ENCODE peak calls at places on chromosomes 5 and 9, in seven cellular contexts. R, F, C, I, Y, Z and H are unnamed samples.

GRCh38 chr9:77218612-77219011 is 41.3 kb downstream of the VPS13A start:
- DNase-seq in R (no peak), F (no peak), C (no peak), I (no peak), Y (no peak), Z (no peak), H (no peak)

GRCh38 chr5:107869459-107870115 is 198.8 kb upstream of the EFNA5 start:
- DNase-seq in R (no peak), F (no peak), C (no peak), I (no peak), Y (no peak), Z (no peak), H (no peak)

GRCh38 chr5:158840193-158840592 is 259.5 kb downstream of the EBF1 start:
- DNase-seq in R (no peak), F (no peak), C (no peak), I (no peak), Y (no peak), Z (no peak), H (no peak)

GRCh38 chr5:137374110-137374853 is 124.8 kb downstream of the SPOCK1 start:
- DNase-seq in R (no peak), F (peak), C (no peak), I (no peak), Y (no peak), Z (no peak), H (no peak)

GRCh38 chr9:136081826-136082495 is 13.1 kb downstream of the NACC2 start:
- DNase-seq in R (no peak), F (peak), C (no peak), I (no peak), Y (no peak), Z (no peak), H (no peak)

GRCh38 chr5:179261301-179262125 is 83.7 kb downstream of the ADAMTS2 start:
- DNase-seq in R (no peak), F (peak), C (peak), I (peak), Y (no peak), Z (peak), H (no peak)

GRCh38 chr5:149549461-149550266 is 1.6 kb downstream of the CSNK1A1 start:
- DNase-seq in R (peak), F (peak), C (peak), I (peak), Y (peak), Z (no peak), H (peak)

GRCh38 chr5:135488727-135489465 is 36.7 kb upstream of the TIFAB start:
- DNase-seq in R (no peak), F (peak), C (peak), I (peak), Y (no peak), Z (peak), H (no peak)

GRCh38 chr9:93387791-93388190 is 63.7 kb upstream of the FAM120A start:
- DNase-seq in R (no peak), F (no peak), C (no peak), I (no peak), Y (no peak), Z (no peak), H (no peak)

GRCh38 chr5:158976035-158976434 is 123.7 kb downstream of the EBF1 start:
- DNase-seq in R (no peak), F (no peak), C (no peak), I (no peak), Y (no peak), Z (no peak), H (no peak)

GRCh38 chr5:167898361-167899042 is 392.9 kb upstream of the WWC1 start:
- DNase-seq in R (no peak), F (no peak), C (no peak), I (no peak), Y (no peak), Z (no peak), H (no peak)

GRCh38 chr5:113546711-113547159 is 33.2 kb downstream of the YTHDC2 start:
- DNase-seq in R (no peak), F (no peak), C (no peak), I (no peak), Y (no peak), Z (no peak), H (no peak)

GRCh38 chr5:170080786-170081445 is 24.8 kb upstream of the FOXI1 start:
- DNase-seq in R (no peak), F (no peak), C (no peak), I (no peak), Y (no peak), Z (no peak), H (no peak)

GRCh38 chr5:24644757-24645156 is at the start of gene CDH10:
- DNase-seq in R (no peak), F (no peak), C (no peak), I (no peak), Y (no peak), Z (peak), H (no peak)

GRCh38 chr9:124098141-124098905 is 86.8 kb downstream of the LHX2 start:
- DNase-seq in R (no peak), F (no peak), C (no peak), I (no peak), Y (no peak), Z (no peak), H (no peak)

GRCh38 chr5:83711982-83712601 is 8.6 kb downstream of the HAPLN1 start:
- DNase-seq in R (no peak), F (peak), C (peak), I (peak), Y (no peak), Z (no peak), H (no peak)

GRCh38 chr9:101428909-101429308 is 6.7 kb downstream of the ALDOB start:
- DNase-seq in R (no peak), F (no peak), C (no peak), I (no peak), Y (no peak), Z (no peak), H (no peak)

GRCh38 chr5:137735531-137736284 is at the start of gene KLHL3:
- DNase-seq in R (peak), F (peak), C (peak), I (no peak), Y (no peak), Z (peak), H (peak)

GRCh38 chr5:120314201-120314600 is 149.9 kb upstream of the PRR16 start:
- DNase-seq in R (no peak), F (no peak), C (no peak), I (no peak), Y (no peak), Z (no peak), H (no peak)

GRCh38 chr5:14830210-14831005 is 41.2 kb downstream of the ANKH start:
- DNase-seq in R (no peak), F (no peak), C (no peak), I (no peak), Y (no peak), Z (no peak), H (no peak)

GRCh38 chr5:58182287-58182841 is 277.5 kb downstream of the PLK2 start:
- DNase-seq in R (no peak), F (no peak), C (no peak), I (no peak), Y (no peak), Z (no peak), H (no peak)

GRCh38 chr9:110655723-110656641 is 12.6 kb upstream of the MUSK start:
- DNase-seq in R (no peak), F (no peak), C (no peak), I (no peak), Y (no peak), Z (no peak), H (no peak)

GRCh38 chr5:128462330-128462729 is 75.7 kb downstream of the FBN2 start:
- DNase-seq in R (no peak), F (no peak), C (no peak), I (no peak), Y (no peak), Z (no peak), H (no peak)

GRCh38 chr9:12961276-12961809 is 186.5 kb downstream of the LURAP1L start:
- DNase-seq in R (no peak), F (no peak), C (no peak), I (no peak), Y (no peak), Z (no peak), H (no peak)

GRCh38 chr5:67426961-67427630 is 230.5 kb upstream of the CD180 start:
- DNase-seq in R (no peak), F (no peak), C (no peak), I (no peak), Y (no peak), Z (peak), H (no peak)

GRCh38 chr5:133939668-133940067 is 28.8 kb downstream of the C5orf15 start:
- DNase-seq in R (no peak), F (no peak), C (no peak), I (peak), Y (no peak), Z (no peak), H (no peak)

GRCh38 chr9:112971415-112971814 is 40.6 kb downstream of the ZNF883 start:
- DNase-seq in R (no peak), F (peak), C (peak), I (peak), Y (no peak), Z (peak), H (no peak)

GRCh38 chr9:128078504-128079434 is 10.7 kb downstream of the SLC25A25 start:
- DNase-seq in R (no peak), F (no peak), C (no peak), I (peak), Y (no peak), Z (no peak), H (no peak)

GRCh38 chr9:120935383-120935857 is 8.8 kb upstream of the TRAF1 start:
- DNase-seq in R (no peak), F (peak), C (no peak), I (peak), Y (no peak), Z (no peak), H (no peak)

GRCh38 chr9:93004561-93004960 is 53.9 kb upstream of the SUSD3 start:
- DNase-seq in R (no peak), F (no peak), C (no peak), I (no peak), Y (no peak), Z (no peak), H (no peak)

GRCh38 chr9:129570450-129571297 is 50.2 kb downstream of the C9orf50 start:
- DNase-seq in R (no peak), F (no peak), C (peak), I (peak), Y (no peak), Z (no peak), H (no peak)

GRCh38 chr5:95728494-95729114 is 2.5 kb upstream of the RHOBTB3 start:
- DNase-seq in R (no peak), F (no peak), C (no peak), I (peak), Y (no peak), Z (no peak), H (no peak)
- TF ChIP-seq TAF1 in R (no peak), F (no peak), C (no peak), I (peak), Y (no peak), Z (no peak), H (no peak)

GRCh38 chr9:36141288-36141687 is 4.8 kb downstream of the GLIPR2 start:
- DNase-seq in R (no peak), F (peak), C (no peak), I (peak), Y (no peak), Z (no peak), H (no peak)
- TF ChIP-seq TAF1 in R (no peak), F (no peak), C (no peak), I (no peak), Y (no peak), Z (no peak), H (no peak)

DNA sequence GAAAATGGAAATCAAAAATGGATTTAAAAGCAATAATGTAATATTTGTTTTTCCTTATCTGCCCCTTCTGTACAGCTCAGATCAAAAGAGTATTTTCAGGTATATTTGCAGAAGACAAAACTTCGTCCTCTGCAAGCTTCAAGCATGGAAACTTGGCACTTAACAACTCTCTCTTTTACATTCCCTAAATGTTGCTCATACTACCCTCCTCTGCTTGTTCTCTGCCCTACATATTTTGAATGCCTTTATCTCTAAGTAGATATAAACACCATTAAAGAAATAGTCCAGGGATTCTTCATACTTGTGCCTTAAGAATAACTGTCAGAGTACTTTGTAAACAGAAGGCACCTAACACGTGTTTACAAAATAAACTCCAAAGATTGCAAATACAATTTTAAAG is 19.2 kb upstream of the SMC2 start:
- DNase-seq in R (no peak), F (no peak), C (peak), I (no peak), Y (no peak), Z (no peak), H (no peak)
- TF ChIP-seq TAF1 in R (no peak), F (no peak), C (no peak), I (no peak), Y (no peak), Z (no peak), H (no peak)

DNA sequence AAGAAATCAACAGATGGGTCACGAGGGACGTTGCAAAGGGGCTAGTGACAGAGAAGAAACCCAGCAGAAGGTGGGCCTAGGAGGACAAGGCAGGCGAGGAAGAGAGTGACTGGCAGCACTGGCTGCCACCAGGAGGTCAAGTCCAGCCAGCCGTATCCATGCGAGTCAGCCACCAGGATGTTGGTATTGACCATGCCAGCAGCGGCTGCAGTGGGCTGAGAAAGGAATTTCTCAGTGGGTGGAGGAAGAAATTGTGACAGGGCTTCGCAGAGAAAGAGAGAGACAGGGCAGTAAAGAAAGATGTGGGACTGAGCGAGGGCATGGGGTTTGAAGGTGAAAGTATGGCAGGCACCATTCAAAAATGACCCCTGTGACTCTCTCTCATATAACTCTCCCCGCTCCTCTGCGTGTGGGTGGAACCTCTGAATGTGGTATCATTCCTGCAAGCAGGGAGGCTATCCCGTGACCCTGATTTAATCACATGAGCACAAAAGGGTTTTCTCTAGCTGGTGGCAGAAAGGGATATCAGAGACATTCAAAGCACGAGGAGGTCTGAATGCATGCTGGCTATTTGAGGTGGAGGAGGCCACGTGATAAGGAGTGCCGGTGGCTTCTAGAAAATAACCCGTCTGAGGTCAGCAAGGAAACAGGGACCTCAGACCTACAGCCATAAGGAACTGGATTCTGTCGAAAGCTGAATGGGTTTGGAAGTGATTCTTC is 45.4 kb upstream of the FBXW11 start:
- DNase-seq in R (no peak), F (no peak), C (no peak), I (peak), Y (no peak), Z (no peak), H (no peak)
- TF ChIP-seq TAF1 in R (no peak), F (no peak), C (no peak), I (no peak), Y (no peak), Z (no peak), H (no peak)

GRCh38 chr9:88892729-88893128 is 98.5 kb upstream of the S1PR3 start:
- DNase-seq in R (no peak), F (no peak), C (no peak), I (no peak), Y (no peak), Z (no peak), H (no peak)

GRCh38 chr9:88898033-88898432 is 93.2 kb upstream of the S1PR3 start:
- DNase-seq in R (no peak), F (no peak), C (no peak), I (no peak), Y (no peak), Z (no peak), H (no peak)

GRCh38 chr9:88897081-88897480 is 94.2 kb upstream of the S1PR3 start:
- DNase-seq in R (no peak), F (no peak), C (no peak), I (no peak), Y (no peak), Z (no peak), H (no peak)
- TF ChIP-seq TAF1 in R (no peak), F (no peak), C (no peak), I (no peak), Y (no peak), Z (no peak), H (no peak)

GRCh38 chr5:78758169-78758839 is 109.7 kb upstream of the LHFPL2 start:
- DNase-seq in R (no peak), F (no peak), C (peak), I (no peak), Y (peak), Z (no peak), H (peak)
- TF ChIP-seq TAF1 in R (no peak), F (no peak), C (no peak), I (no peak), Y (peak), Z (no peak), H (no peak)